ENCODE peak calls at places on chromosomes 5 and 9, in ten cellular contexts. K, T, N, U, I, M, J, R, S and X are unnamed samples.

GRCh38 chr9:94879230-94879629 is 152.7 kb downstream of the AOPEP start:
- DNase-seq in K (no peak), T (no peak), N (no peak), U (no peak), I (no peak), M (no peak), J (no peak), R (no peak), S (no peak), X (no peak)

GRCh38 chr5:44051591-44051990 is 337.6 kb downstream of the FGF10 start:
- DNase-seq in K (no peak), T (no peak), N (no peak), U (no peak), I (no peak), M (no peak), J (no peak), R (no peak), S (no peak), X (no peak)

GRCh38 chr9:81375461-81376100 is 313.8 kb downstream of the TLE1 start:
- DNase-seq in K (no peak), T (no peak), N (no peak), U (no peak), I (no peak), M (peak; percentile 88), J (no peak), R (no peak), S (no peak), X (no peak)

GRCh38 chr5:64635056-64635686 is 55.1 kb upstream of the SHISAL2B start:
- DNase-seq in K (no peak), T (no peak), N (no peak), U (no peak), I (no peak), M (no peak), J (no peak), R (no peak), S (no peak), X (no peak)

GRCh38 chr5:146130440-146131045 is 25.2 kb upstream of the PLAC8L1 start:
- DNase-seq in K (no peak), T (no peak), N (no peak), U (no peak), I (no peak), M (no peak), J (no peak), R (no peak), S (no peak), X (no peak)

GRCh38 chr9:97849980-97850379 is 3.0 kb upstream of the FOXE1 start:
- DNase-seq in K (no peak), T (no peak), N (no peak), U (no peak), I (no peak), M (no peak), J (no peak), R (no peak), S (no peak), X (no peak)

GRCh38 chr5:72194846-72195245 is 87.6 kb downstream of the MAP1B start:
- DNase-seq in K (no peak), T (no peak), N (no peak), U (no peak), I (no peak), M (no peak), J (no peak), R (no peak), S (no peak), X (no peak)

GRCh38 chr5:143054480-143054941 is 284.3 kb downstream of the ARHGAP26 start:
- DNase-seq in K (no peak), T (no peak), N (peak; percentile 43), U (no peak), I (no peak), M (no peak), J (no peak), R (no peak), S (no peak), X (no peak)

GRCh38 chr5:134524826-134525686 is at the start of gene JADE2:
- DNase-seq in K (peak; percentile 74), T (peak; percentile 74), N (peak; percentile 79), U (peak; percentile 81), I (peak; percentile 86), M (peak; percentile 63), J (peak; percentile 90), R (peak; percentile 72), S (peak; percentile 74), X (peak; percentile 87)

GRCh38 chr5:81748556-81748955 is 2.3 kb downstream of the SSBP2 start:
- DNase-seq in K (no peak), T (no peak), N (no peak), U (no peak), I (no peak), M (no peak), J (no peak), R (no peak), S (no peak), X (no peak)
- TF ChIP-seq CTCF in K (no peak), T (no peak), N (no peak), U (no peak), I (no peak), M (peak; percentile 25), J (no peak), R (no peak), S (no peak), X (no peak)

GRCh38 chr5:10381805-10382204 is 28.3 kb downstream of the MARCHF6 start:
- DNase-seq in K (no peak), T (no peak), N (no peak), U (no peak), I (no peak), M (no peak), J (no peak), R (no peak), S (no peak), X (no peak)
- H3K36me3 ChIP-seq in K (peaks cover 69% of the 10 kb centered on the region), T (no peaks in the 10 kb centered on the region), N (peaks cover 7% of the 10 kb centered on the region), U (no peaks in the 10 kb centered on the region), I (no peaks in the 10 kb centered on the region), M (peaks cover 47% of the 10 kb centered on the region), J (peaks cover 10% of the 10 kb centered on the region), R (peaks cover 66% of the 10 kb centered on the region), S (peaks cover 45% of the 10 kb centered on the region), X (no peaks in the 10 kb centered on the region)

GRCh38 chr9:32716439-32716838 is 66.9 kb upstream of the TMEM215 start:
- DNase-seq in K (no peak), T (no peak), N (no peak), U (no peak), I (no peak), M (no peak), J (no peak), R (no peak), S (no peak), X (no peak)

GRCh38 chr9:32722704-32723103 is 60.6 kb upstream of the TMEM215 start:
- DNase-seq in K (no peak), T (no peak), N (no peak), U (no peak), I (no peak), M (no peak), J (no peak), R (no peak), S (no peak), X (no peak)

GRCh38 chr9:32716955-32717354 is 66.4 kb upstream of the TMEM215 start:
- DNase-seq in K (no peak), T (no peak), N (no peak), U (no peak), I (no peak), M (no peak), J (no peak), R (no peak), S (no peak), X (no peak)
- H3K4me1 ChIP-seq in K (no peaks in the 10 kb centered on the region), T (no peaks in the 10 kb centered on the region), N (no peaks in the 10 kb centered on the region), U (no peaks in the 10 kb centered on the region), I (no peaks in the 10 kb centered on the region), M (no peaks in the 10 kb centered on the region), J (no peaks in the 10 kb centered on the region), R (no peaks in the 10 kb centered on the region), S (no peaks in the 10 kb centered on the region), X (no peaks in the 10 kb centered on the region)

DNA sequence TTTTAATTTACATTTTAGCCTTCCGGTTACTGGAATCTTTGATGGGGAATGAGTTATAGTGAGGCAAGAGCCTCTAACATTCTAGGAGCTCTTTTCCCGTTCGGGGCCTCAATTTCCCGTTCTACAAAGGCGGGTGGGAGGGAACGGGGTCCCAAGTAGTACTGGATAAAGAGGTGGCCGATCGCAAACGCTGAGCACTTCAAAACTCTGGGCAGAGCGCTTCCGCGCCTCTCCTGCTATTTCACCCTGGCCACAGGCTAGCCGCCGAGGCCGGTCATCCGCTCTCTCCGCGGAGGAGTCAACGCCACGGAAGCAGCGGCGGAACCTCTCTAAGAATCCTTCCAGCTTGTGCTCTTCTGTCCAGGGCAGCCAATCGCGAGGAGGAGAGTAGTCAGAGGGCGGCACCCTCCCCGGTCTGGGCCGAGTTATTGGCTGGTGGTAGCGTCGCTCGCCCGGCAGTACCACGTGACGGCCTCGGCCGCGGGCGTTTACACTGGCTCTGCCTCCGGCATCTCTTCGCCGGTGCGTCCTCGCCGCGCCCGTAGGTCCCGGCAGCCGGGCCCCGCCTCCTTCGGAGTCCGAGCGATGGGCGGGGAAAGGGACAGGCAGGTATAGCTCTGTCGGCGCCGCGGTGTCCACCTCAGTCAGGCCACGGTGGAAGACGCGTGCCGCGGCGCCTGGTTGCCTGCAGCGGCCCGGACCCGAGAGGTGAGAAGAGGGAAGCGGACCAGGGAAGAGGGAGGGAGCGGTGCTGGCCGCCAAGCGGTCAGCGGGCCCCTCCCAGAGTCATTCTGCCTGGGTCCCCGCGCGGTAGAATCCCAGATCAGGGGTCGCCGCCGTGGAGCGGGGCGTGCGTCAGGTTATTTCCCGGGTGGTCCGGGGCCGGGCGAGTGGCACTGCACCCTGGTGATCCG is at the start of gene SLC26A2:
- DNase-seq in K (peak; percentile 96), T (peak; percentile 99), N (peak; percentile 99), U (peak; percentile 97), I (peak; percentile 97), M (peak; percentile 97), J (peak; percentile 99), R (peak; percentile 98), S (peak; percentile 98), X (peak; percentile 99)
- TF ChIP-seq CTCF in K (no peak), T (no peak), N (no peak), U (no peak), I (no peak), M (no peak), J (no peak), R (no peak), S (no peak), X (no peak)